ENCODE peak calls at places on chromosomes 13 and 19, in seven cellular contexts. C is stimulated activated effector memory CD8-positive, alpha-beta T cell treated with anti-CD3 and anti-CD28 coated beads, Interleukin-12 subunit alpha, Interleukin-12 subunit beta, amount 100 ng/mL, for 72 hours; A is left cardiac atrium; D is activated B cell treated with CpG ODN at 0.5 μM for 24 hours; Y is A549; E is body of pancreas; Q is activated CD8-positive, alpha-beta T cell treated with anti-CD3 and anti-CD28 coated beads, Interleukin-2, amount 10 ng/mL, durations not matched to agents 7 days and 5 days. I is an unnamed sample.
A peak's percentile ranks its signal among the peaks of the same experiment; 100 is the strongest.

GRCh38 chr19:18506545-18506944 is 15.3 kb downstream of the ELL start:
- ATAC-seq in C (peak; percentile 8), A (no peak), D (no peak), Y (no peak), E (no peak), Q (no peak), I (no peak)

GRCh38 chr13:94707400-94708021 is 4.8 kb downstream of the SOX21 start:
- ATAC-seq in C (no peak), A (no peak), D (no peak), Y (peak; percentile 27), E (no peak), Q (no peak), I (no peak)

GRCh38 chr13:65926750-65927171 is 1303.4 kb downstream of the PCDH9 start:
- ATAC-seq in C (peak; percentile 32), A (peak; percentile 76), D (no peak), Y (peak; percentile 54), E (peak; percentile 71), Q (no peak), I (peak; percentile 34)

GRCh38 chr13:81025091-81025490 is 684.2 kb upstream of the SPRY2 start:
- ATAC-seq in C (no peak), A (no peak), D (no peak), Y (no peak), E (no peak), Q (no peak), I (no peak)

GRCh38 chr19:48819366-48819816 is 8.6 kb upstream of the BCAT2 start:
- ATAC-seq in C (no peak), A (peak; percentile 96), D (no peak), Y (peak; percentile 86), E (peak; percentile 83), Q (no peak), I (peak; percentile 95)

GRCh38 chr13:109096101-109096500 is 466.7 kb downstream of the MYO16 start:
- ATAC-seq in C (no peak), A (no peak), D (no peak), Y (no peak), E (no peak), Q (no peak), I (no peak)

GRCh38 chr13:49058761-49059160 is 83.0 kb downstream of the FNDC3A start:
- ATAC-seq in C (no peak), A (no peak), D (no peak), Y (no peak), E (no peak), Q (no peak), I (no peak)

GRCh38 chr19:11092181-11092538 is 2.9 kb downstream of the LDLR start:
- ATAC-seq in C (peak; percentile 36), A (no peak), D (no peak), Y (no peak), E (peak; percentile 16), Q (no peak), I (no peak)

GRCh38 chr19:11339254-11340098 is at the start of gene RAB3D:
- ATAC-seq in C (peak; percentile 95), A (peak; percentile 98), D (peak; percentile 99), Y (peak; percentile 87), E (peak; percentile 86), Q (peak; percentile 92), I (peak; percentile 95)